ENCODE peak calls at places on chromosomes 13 and 19, in five cellular contexts. H is stimulated activated CD4-positive, alpha-beta T cell treated with anti-CD3 and anti-CD28 coated beads, Interleukin-2, amount 100 ng/mL, for 48 hours; G is GM20000; M is progenitor cell of endocrine pancreas; P is M059J. F is an unnamed sample.

GRCh38 chr13:113859311-113860050 is 4.4 kb downstream of the GAS6 start:
- DNase-seq in H (no peak), G (no peak), M (no peak), P (no peak), F (no peak)

GRCh38 chr13:112779856-112780604 is 90.2 kb downstream of the ATP11A start:
- DNase-seq in H (no peak), P (peak), G (peak), M (no peak), F (no peak)

GRCh38 chr19:29120471-29120870 is 92.5 kb downstream of the UQCRFS1 start:
- DNase-seq in P (no peak), G (no peak), M (no peak), H (no peak), F (no peak)

GRCh38 chr13:95002968-95003813 is 290.8 kb upstream of the SOX21 start:
- DNase-seq in H (no peak), P (no peak), G (no peak), M (no peak), F (no peak)

GRCh38 chr13:30864352-30865130 is 41.5 kb upstream of the MEDAG start:
- DNase-seq in G (no peak), P (peak), M (no peak), H (no peak), F (no peak)

GRCh38 chr13:79128158-79128557 is 277.9 kb downstream of the RBM26 start:
- DNase-seq in G (no peak), M (no peak), H (no peak), P (peak), F (no peak)

GRCh38 chr13:108269601-108270328 is at the start of gene TNFSF13B:
- DNase-seq in M (peak), H (no peak), G (peak), P (peak), F (no peak)

GRCh38 chr19:44024900-44025216 is 321 bp upstream of the ZNF222 start:
- DNase-seq in M (no peak), G (no peak), H (no peak), P (no peak), F (no peak)

GRCh38 chr19:45824531-45825262 is 9.6 kb upstream of the RSPH6A start:
- DNase-seq in H (no peak), P (no peak), G (no peak), M (no peak), F (no peak)

GRCh38 chr13:66691149-66691548 is 539.0 kb downstream of the PCDH9 start:
- DNase-seq in H (no peak), G (no peak), P (no peak), M (no peak), F (no peak)

GRCh38 chr13:92175330-92175729 is 776.9 kb downstream of the GPC5 start:
- DNase-seq in P (peak), G (peak), M (no peak), H (no peak), F (no peak)

GRCh38 chr13:113904411-113904810 is 40.5 kb upstream of the GAS6 start:
- DNase-seq in G (peak), M (no peak), H (no peak), P (no peak), F (no peak)

GRCh38 chr13:30565658-30566057 is 52.1 kb upstream of the USPL1 start:
- DNase-seq in M (no peak), G (no peak), H (no peak), P (peak), F (no peak)

GRCh38 chr19:29233591-29233990 is 20.6 kb upstream of the UQCRFS1 start:
- DNase-seq in G (no peak), M (no peak), P (no peak), H (no peak), F (no peak)

GRCh38 chr13:72463561-72463960 is 263.9 kb downstream of the MZT1 start:
- DNase-seq in H (no peak), G (no peak), M (no peak), P (peak), F (no peak)

GRCh38 chr19:2034729-2035589 is 16.1 kb downstream of the MKNK2 start:
- DNase-seq in P (no peak), H (peak), M (no peak), G (peak), F (no peak)

GRCh38 chr19:15623711-15624318 is 8.8 kb downstream of the CYP4F8 start:
- DNase-seq in P (no peak), H (no peak), G (no peak), M (no peak), F (no peak)

GRCh38 chr19:35206379-35206778 is 22.2 kb downstream of the FAM187B start:
- DNase-seq in P (no peak), H (no peak), M (no peak), G (peak), F (no peak)

GRCh38 chr19:11693505-11694499 is 44.9 kb downstream of the ZNF823 start:
- DNase-seq in G (no peak), P (peak), M (no peak), H (no peak), F (peak)

GRCh38 chr19:10762656-10763055 is 44.8 kb downstream of the DNM2 start:
- DNase-seq in P (no peak), M (no peak), G (no peak), H (no peak), F (no peak)

GRCh38 chr13:55820817-55821216 is 1319.9 kb upstream of the PRR20A start:
- DNase-seq in G (no peak), H (no peak), M (no peak), P (no peak), F (no peak)

GRCh38 chr19:33134571-33135041 is 2.7 kb downstream of the WDR88 start:
- DNase-seq in M (no peak), P (no peak), H (peak), G (peak), F (no peak)

GRCh38 chr19:42197375-42197817 is 20.1 kb downstream of the DEDD2 start:
- DNase-seq in M (no peak), G (no peak), P (no peak), H (no peak), F (no peak)

GRCh38 chr19:10517760-10518443 is 655 bp upstream of the S1PR5 start:
- DNase-seq in H (no peak), G (no peak), M (no peak), P (peak), F (no peak)

GRCh38 chr13:113861433-113862030 is 2.3 kb downstream of the GAS6 start:
- DNase-seq in M (no peak), H (no peak), G (no peak), P (no peak), F (no peak)

GRCh38 chr13:110683203-110683883 is 22.6 kb downstream of the CARS2 start:
- DNase-seq in P (peak), H (no peak), M (no peak), G (no peak), F (no peak)

GRCh38 chr19:19657397-19657783 is 6.1 kb downstream of the ATP13A1 start:
- DNase-seq in H (no peak), M (no peak), P (no peak), G (no peak), F (no peak)

GRCh38 chr19:32650671-32651070 is 24.3 kb downstream of the ANKRD27 start:
- DNase-seq in M (no peak), H (no peak), G (no peak), P (no peak), F (no peak)